ENCODE peak calls at places on chromosomes 4 and X, in eight cellular contexts. Q is NCI-H1417 treated with DMSO at 0.1 percent for 48 hours; H is NCI-H460; V is activated CD8-positive, alpha-beta T cell treated with anti-CD3 and anti-CD28 coated beads for 36 hours; T is activated CD4-positive, alpha-beta T cell treated with anti-CD3 and anti-CD28 coated beads, Interleukin-2, amount 50 U/mL, for 48 hours; N is activated effector memory CD4-positive, alpha-beta T cell treated with anti-CD3 and anti-CD28 coated beads, Interleukin-2, amount 50 U/mL, for 16 hours; A is stimulated activated naive B cell treated with anti-CD40 and anti-IgM and Interleukin-4, amounts not matched to agents 10 μg/mL and 1 μg/mL and 100 μg/mL, for 72 hours; M is H9. O is an unnamed sample.

GRCh38 chrX:115268421-115268820 is 21.1 kb upstream of the LUZP4 start:
- DNase-seq in N (no peak), M (no peak), T (no peak), Q (no peak), V (no peak), H (no peak), A (no peak), O (no peak)

GRCh38 chrX:131288738-131289511 is at the start of gene IGSF1:
- DNase-seq in H (peak; percentile 5), T (no peak), N (no peak), A (no peak), Q (no peak), M (peak; percentile 90), V (peak; percentile 1), O (no peak)

GRCh38 chr4:156959298-156959702 is 12.3 kb downstream of the PDGFC start:
- DNase-seq in A (no peak), T (no peak), V (no peak), Q (no peak), H (no peak), M (no peak), N (no peak), O (no peak)

GRCh38 chr4:86778169-86778568 is 71.0 kb downstream of the SLC10A6 start:
- DNase-seq in T (no peak), Q (no peak), N (no peak), M (no peak), V (no peak), A (no peak), H (no peak), O (no peak)

GRCh38 chr4:139266583-139267257 is 13.3 kb downstream of the MGARP start:
- DNase-seq in T (peak; percentile 85), H (no peak), Q (no peak), M (peak; percentile 46), V (peak; percentile 96), N (peak; percentile 89), A (peak; percentile 90), O (peak; percentile 39)

GRCh38 chr4:181991374-181991773 is 251.8 kb upstream of the TENM3 start:
- DNase-seq in A (no peak), H (no peak), N (no peak), M (no peak), T (no peak), V (no peak), Q (no peak), O (no peak)

GRCh38 chr4:120616041-120616440 is 306.5 kb downstream of the PRDM5 start:
- DNase-seq in T (no peak), H (no peak), A (no peak), N (no peak), Q (no peak), V (no peak), M (no peak), O (no peak)

GRCh38 chr4:86359944-86360478 is at the start of gene MAPK10:
- DNase-seq in N (peak; percentile 73), A (peak; percentile 85), T (peak; percentile 7), V (peak; percentile 68), M (peak; percentile 82), Q (peak; percentile 84), H (no peak), O (peak; percentile 96)

GRCh38 chr4:94960703-94961102 is 202.9 kb downstream of the BMPR1B start:
- DNase-seq in T (no peak), H (no peak), Q (no peak), A (no peak), V (no peak), N (no peak), M (no peak), O (no peak)

GRCh38 chrX:47563801-47564315 is 2.9 kb downstream of the ARAF start:
- DNase-seq in T (no peak), A (no peak), Q (no peak), N (no peak), V (peak; percentile 27), H (no peak), M (no peak), O (no peak)

GRCh38 chr4:38454284-38454683 is 209.7 kb upstream of the KLF3 start:
- DNase-seq in N (no peak), H (no peak), A (no peak), M (no peak), T (no peak), V (no peak), Q (no peak), O (no peak)

GRCh38 chr4:3168029-3168428 is 80.9 kb upstream of the MSANTD1 start:
- DNase-seq in A (no peak), Q (no peak), V (peak; percentile 14), T (no peak), N (no peak), H (no peak), M (no peak), O (no peak)

GRCh38 chrX:122187065-122187464 is 997.0 kb upstream of the GRIA3 start:
- DNase-seq in A (no peak), M (no peak), V (no peak), Q (no peak), H (no peak), T (no peak), N (no peak), O (no peak)

GRCh38 chr4:151219091-151219490 is 57.9 kb upstream of the PRSS48 start:
- DNase-seq in A (no peak), M (no peak), N (no peak), V (no peak), T (no peak), H (no peak), Q (no peak), O (no peak)

GRCh38 chrX:118823263-118824172 is at the start of gene ZCCHC12:
- DNase-seq in V (peak; percentile 59), Q (peak; percentile 11), T (peak; percentile 9), A (peak; percentile 13), N (peak; percentile 68), M (peak; percentile 89), H (no peak), O (peak; percentile 28)

GRCh38 chrX:34805951-34806350 is 136.6 kb upstream of the FAM47B start:
- DNase-seq in V (no peak), T (no peak), A (no peak), M (no peak), N (no peak), Q (no peak), H (no peak), O (no peak)

GRCh38 chr4:180150818-180151217 is 2092.4 kb upstream of the TENM3 start:
- DNase-seq in Q (peak; percentile 21), H (no peak), V (no peak), N (no peak), T (no peak), M (no peak), A (no peak), O (no peak)

O was measured in GDM1.